ENCODE peak calls at places on chromosomes 13 and 19, in four cellular contexts. One of them, this sample, is unnamed.

GRCh38 chr13:110396913-110397379 is 89.9 kb downstream of the COL4A2 start:
- DNase-seq in bronchial epithelial cell: peak
- DNase-seq in spleen: no peak
- DNase-seq in brain microvascular endothelial cell: peak
- DNase-seq in this sample: peak

GRCh38 chr13:74444877-74445479 is 310.8 kb upstream of the KLF12 start:
- DNase-seq in bronchial epithelial cell: peak
- DNase-seq in brain microvascular endothelial cell: peak
- DNase-seq in spleen: no peak
- DNase-seq in this sample: peak

GRCh38 chr13:98482476-98483444 is 94.1 kb downstream of the STK24 start:
- DNase-seq in bronchial epithelial cell: peak
- DNase-seq in spleen: no peak
- DNase-seq in brain microvascular endothelial cell: peak
- DNase-seq in this sample: no peak

GRCh38 chr13:43153436-43154082 is 130.2 kb downstream of the DNAJC15 start:
- DNase-seq in brain microvascular endothelial cell: peak
- DNase-seq in bronchial epithelial cell: peak
- DNase-seq in spleen: no peak
- DNase-seq in this sample: peak

GRCh38 chr13:113116206-113116800 is 6.3 kb upstream of the F10 start:
- DNase-seq in brain microvascular endothelial cell: no peak
- DNase-seq in spleen: peak
- DNase-seq in bronchial epithelial cell: no peak
- DNase-seq in this sample: no peak

GRCh38 chr13:84885868-84886267 is 913.4 kb downstream of the SLITRK6 start:
- DNase-seq in spleen: no peak
- DNase-seq in brain microvascular endothelial cell: no peak
- DNase-seq in bronchial epithelial cell: no peak
- DNase-seq in this sample: no peak

GRCh38 chr13:47230155-47230554 is 333.3 kb upstream of the HTR2A start:
- DNase-seq in bronchial epithelial cell: no peak
- DNase-seq in spleen: no peak
- DNase-seq in brain microvascular endothelial cell: no peak
- DNase-seq in this sample: no peak

GRCh38 chr13:50531917-50532899 is 311.3 kb downstream of the DLEU7 start:
- DNase-seq in spleen: no peak
- DNase-seq in brain microvascular endothelial cell: peak
- DNase-seq in bronchial epithelial cell: peak
- DNase-seq in this sample: peak

GRCh38 chr13:86464193-86464592 is 665.0 kb upstream of the SLITRK6 start:
- DNase-seq in brain microvascular endothelial cell: no peak
- DNase-seq in bronchial epithelial cell: peak
- DNase-seq in spleen: no peak
- DNase-seq in this sample: no peak

GRCh38 chr19:45098521-45099464 is 5.8 kb downstream of the PPP1R37 start:
- DNase-seq in spleen: no peak
- DNase-seq in brain microvascular endothelial cell: no peak
- DNase-seq in bronchial epithelial cell: no peak
- DNase-seq in this sample: no peak

GRCh38 chr19:39277598-39277997 is 9.4 kb downstream of the IFNL2 start:
- DNase-seq in spleen: no peak
- DNase-seq in brain microvascular endothelial cell: peak
- DNase-seq in bronchial epithelial cell: peak
- DNase-seq in this sample: no peak

GRCh38 chr19:11017275-11018035 is 56.6 kb downstream of the SMARCA4 start:
- DNase-seq in bronchial epithelial cell: no peak
- DNase-seq in spleen: no peak
- DNase-seq in brain microvascular endothelial cell: no peak
- DNase-seq in this sample: no peak

GRCh38 chr13:77907653-77908341 is 10.8 kb downstream of the EDNRB start:
- DNase-seq in brain microvascular endothelial cell: no peak
- DNase-seq in spleen: no peak
- DNase-seq in bronchial epithelial cell: no peak
- DNase-seq in this sample: no peak

GRCh38 chr19:16628984-16629691 is 1.1 kb upstream of the MED26 start:
- DNase-seq in bronchial epithelial cell: no peak
- DNase-seq in spleen: no peak
- DNase-seq in brain microvascular endothelial cell: peak
- DNase-seq in this sample: peak

GRCh38 chr13:101019126-101019525 is 344.5 kb upstream of the TMTC4 start:
- DNase-seq in brain microvascular endothelial cell: no peak
- DNase-seq in spleen: no peak
- DNase-seq in bronchial epithelial cell: no peak
- DNase-seq in this sample: no peak

GRCh38 chr13:62209539-62209938 is 793.9 kb upstream of the PCDH20 start:
- DNase-seq in bronchial epithelial cell: no peak
- DNase-seq in spleen: no peak
- DNase-seq in brain microvascular endothelial cell: no peak
- DNase-seq in this sample: no peak

GRCh38 chr13:102402292-102402691 is 444 bp upstream of the FGF14 start:
- DNase-seq in bronchial epithelial cell: peak
- DNase-seq in spleen: no peak
- DNase-seq in brain microvascular endothelial cell: no peak
- DNase-seq in this sample: no peak

GRCh38 chr19:46728693-46729339 is 11.9 kb upstream of the PRKD2 start:
- DNase-seq in spleen: peak
- DNase-seq in brain microvascular endothelial cell: peak
- DNase-seq in bronchial epithelial cell: peak
- DNase-seq in this sample: peak

GRCh38 chr19:55581828-55582223 is 1.2 kb upstream of the ZNF579 start:
- DNase-seq in bronchial epithelial cell: no peak
- DNase-seq in brain microvascular endothelial cell: no peak
- DNase-seq in spleen: no peak
- DNase-seq in this sample: no peak

GRCh38 chr13:95822303-95822702 is 145.4 kb downstream of the DNAJC3 start:
- DNase-seq in bronchial epithelial cell: no peak
- DNase-seq in spleen: no peak
- DNase-seq in brain microvascular endothelial cell: no peak
- DNase-seq in this sample: no peak

DNA sequence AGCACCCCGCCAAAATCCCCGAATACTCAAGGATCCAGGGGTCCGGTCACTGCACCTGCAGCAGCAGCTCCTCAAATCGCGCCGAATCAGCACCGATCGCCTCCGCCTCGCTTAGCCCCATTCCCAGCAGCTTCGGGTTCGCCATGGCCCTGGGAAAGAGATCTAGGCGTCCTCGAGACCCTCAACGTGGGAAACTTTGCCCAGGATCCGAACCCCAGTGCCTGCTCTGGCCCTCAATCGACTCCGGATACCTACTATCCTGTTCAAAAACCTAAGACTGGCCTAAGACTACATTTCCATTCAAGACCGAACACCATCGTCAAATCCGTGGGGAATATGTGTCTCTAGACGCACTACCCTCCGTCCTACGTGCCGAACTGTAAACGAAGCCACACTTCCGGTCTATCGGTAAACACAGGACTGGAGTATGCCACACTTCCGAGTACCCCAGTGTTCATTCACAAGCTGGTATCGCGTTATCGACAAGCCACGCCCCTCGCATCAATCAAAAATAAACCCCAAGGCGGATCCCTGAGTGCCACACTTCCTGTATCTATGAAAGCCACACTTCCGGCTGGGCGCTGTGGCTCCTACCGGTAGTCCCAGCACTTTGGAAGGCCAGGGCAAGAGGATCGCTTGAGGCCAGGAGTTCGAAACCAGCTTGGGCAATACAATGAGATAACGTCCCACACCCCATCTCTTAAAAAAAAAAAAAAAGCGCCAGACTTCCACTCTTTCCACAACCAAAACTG is at the start of gene PIH1D1:
- DNase-seq in brain microvascular endothelial cell: peak
- DNase-seq in spleen: peak
- DNase-seq in bronchial epithelial cell: peak
- DNase-seq in this sample: peak
- TF ChIP-seq CTCF in brain microvascular endothelial cell: peak
- TF ChIP-seq CTCF in spleen: no peak
- TF ChIP-seq CTCF in bronchial epithelial cell: peak
- TF ChIP-seq CTCF in this sample: no peak

GRCh38 chr19:12042893-12043292 is 7.4 kb upstream of the ZNF433 start:
- DNase-seq in bronchial epithelial cell: no peak
- DNase-seq in brain microvascular endothelial cell: no peak
- DNase-seq in spleen: no peak
- DNase-seq in this sample: no peak
- TF ChIP-seq CTCF in bronchial epithelial cell: no peak
- TF ChIP-seq CTCF in brain microvascular endothelial cell: no peak
- TF ChIP-seq CTCF in spleen: no peak
- TF ChIP-seq CTCF in this sample: no peak

GRCh38 chr19:737591-738093 is 13.3 kb upstream of the MISP start:
- DNase-seq in brain microvascular endothelial cell: no peak
- DNase-seq in spleen: peak
- DNase-seq in bronchial epithelial cell: no peak
- DNase-seq in this sample: no peak
- TF ChIP-seq CTCF in brain microvascular endothelial cell: peak
- TF ChIP-seq CTCF in spleen: peak
- TF ChIP-seq CTCF in bronchial epithelial cell: peak
- TF ChIP-seq CTCF in this sample: peak

GRCh38 chr13:66624302-66624701 is 605.8 kb downstream of the PCDH9 start:
- DNase-seq in spleen: no peak
- DNase-seq in bronchial epithelial cell: no peak
- DNase-seq in brain microvascular endothelial cell: no peak
- DNase-seq in this sample: no peak

GRCh38 chr13:66623129-66623528 is 607.0 kb downstream of the PCDH9 start:
- DNase-seq in bronchial epithelial cell: no peak
- DNase-seq in brain microvascular endothelial cell: no peak
- DNase-seq in spleen: no peak
- DNase-seq in this sample: no peak

GRCh38 chr13:66617786-66618185 is 612.4 kb downstream of the PCDH9 start:
- DNase-seq in bronchial epithelial cell: no peak
- DNase-seq in brain microvascular endothelial cell: no peak
- DNase-seq in spleen: no peak
- DNase-seq in this sample: no peak

GRCh38 chr13:66612983-66613382 is 617.2 kb downstream of the PCDH9 start:
- DNase-seq in spleen: no peak
- DNase-seq in brain microvascular endothelial cell: no peak
- DNase-seq in bronchial epithelial cell: no peak
- DNase-seq in this sample: no peak

DNA sequence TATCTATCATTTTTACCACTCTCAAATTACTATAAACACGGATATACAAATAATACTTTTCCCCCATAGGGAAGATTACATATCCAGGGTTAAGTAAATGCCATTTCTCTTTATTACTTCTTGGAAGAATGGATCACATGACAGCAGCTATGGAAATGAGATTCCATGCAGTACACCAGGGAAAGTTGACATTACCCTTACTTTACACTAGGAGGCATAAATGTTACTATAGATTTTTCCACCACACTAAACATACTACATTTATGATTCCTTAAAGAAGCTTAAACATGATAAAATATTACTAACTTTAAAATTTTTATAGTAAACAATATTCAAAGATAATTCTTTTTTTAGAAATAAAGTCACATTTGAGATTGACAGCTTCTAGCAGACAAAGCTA is 611.4 kb downstream of the PCDH9 start:
- DNase-seq in brain microvascular endothelial cell: no peak
- DNase-seq in bronchial epithelial cell: peak
- DNase-seq in spleen: no peak
- DNase-seq in this sample: peak
- TF ChIP-seq CTCF in brain microvascular endothelial cell: peak
- TF ChIP-seq CTCF in bronchial epithelial cell: peak
- TF ChIP-seq CTCF in spleen: peak
- TF ChIP-seq CTCF in this sample: peak

GRCh38 chr19:1252221-1252817 is 3.9 kb downstream of the MIDN start:
- DNase-seq in spleen: peak
- DNase-seq in brain microvascular endothelial cell: peak
- DNase-seq in bronchial epithelial cell: peak
- DNase-seq in this sample: peak

GRCh38 chr19:1253514-1254080 is 5.2 kb downstream of the MIDN start:
- DNase-seq in brain microvascular endothelial cell: no peak
- DNase-seq in spleen: peak
- DNase-seq in bronchial epithelial cell: peak
- DNase-seq in this sample: no peak

GRCh38 chr19:1251503-1252220 is 3.3 kb downstream of the MIDN start:
- DNase-seq in brain microvascular endothelial cell: no peak
- DNase-seq in bronchial epithelial cell: peak
- DNase-seq in spleen: peak
- DNase-seq in this sample: no peak

GRCh38 chr19:1254081-1254527 is 5.7 kb downstream of the MIDN start:
- DNase-seq in bronchial epithelial cell: no peak
- DNase-seq in spleen: peak
- DNase-seq in brain microvascular endothelial cell: no peak
- DNase-seq in this sample: no peak

DNA sequence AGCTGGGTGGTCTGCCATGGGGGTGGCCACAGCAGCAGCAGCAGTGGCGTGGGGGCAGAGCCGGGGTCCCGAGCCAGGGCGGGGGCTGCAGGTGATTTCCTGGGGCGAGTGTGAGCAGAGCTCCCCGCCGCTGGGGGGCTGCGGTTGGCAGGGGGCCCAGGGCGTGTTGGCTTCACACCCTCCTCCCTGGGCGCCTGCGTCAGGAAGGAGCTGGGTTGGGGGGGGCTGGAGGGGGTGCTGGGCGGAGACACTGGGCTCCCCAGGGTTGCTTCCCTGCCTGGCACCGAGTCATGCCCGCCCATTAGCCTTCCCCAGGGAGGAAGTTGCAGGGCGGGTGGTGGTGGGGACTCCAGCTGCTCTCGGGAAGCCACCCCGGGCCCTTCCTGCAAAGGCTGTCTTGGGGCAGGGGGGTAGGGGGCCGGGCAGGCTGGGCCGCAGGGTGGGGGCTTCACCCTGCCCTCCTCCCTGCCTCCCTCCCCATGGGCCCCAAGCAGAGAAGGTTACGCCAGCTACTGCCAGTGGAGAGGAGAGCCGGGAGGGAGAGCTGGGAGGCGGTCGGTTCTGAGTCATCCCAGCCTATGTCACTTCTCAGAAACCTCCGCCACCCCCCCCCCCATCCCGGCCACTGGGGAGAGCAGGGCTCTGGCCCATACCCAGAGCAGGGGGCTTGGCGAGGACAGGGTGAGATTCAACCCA is 4.6 kb downstream of the MIDN start:
- DNase-seq in spleen: peak
- DNase-seq in bronchial epithelial cell: peak
- DNase-seq in brain microvascular endothelial cell: peak
- DNase-seq in this sample: peak
- TF ChIP-seq CTCF in spleen: peak
- TF ChIP-seq CTCF in bronchial epithelial cell: peak
- TF ChIP-seq CTCF in brain microvascular endothelial cell: peak
- TF ChIP-seq CTCF in this sample: peak

GRCh38 chr13:67736646-67737420 is 506.7 kb upstream of the PCDH9 start:
- DNase-seq in bronchial epithelial cell: no peak
- DNase-seq in brain microvascular endothelial cell: peak
- DNase-seq in spleen: no peak
- DNase-seq in this sample: no peak
- TF ChIP-seq CTCF in bronchial epithelial cell: no peak
- TF ChIP-seq CTCF in brain microvascular endothelial cell: peak
- TF ChIP-seq CTCF in spleen: no peak
- TF ChIP-seq CTCF in this sample: no peak